ENCODE peak calls at places on chromosomes 1 and 21, in nine cellular contexts. I is mammary epithelial cell; Q is uterus; N is aorta; D is CD8-positive, alpha-beta memory T cell; U is Caco-2; E is naive thymus-derived CD4-positive, alpha-beta T cell; S is Panc1; G is effector memory CD4-positive, alpha-beta T cell. V is an unnamed sample.

GRCh38 chr21:38244885-38245869 is 11.6 kb upstream of the KCNJ15 start:
- DNase-seq in S (no peak), G (no peak), D (peak; percentile 31), E (peak; percentile 57), U (no peak), N (no peak), I (peak; percentile 99), Q (no peak), V (peak; percentile 94)

GRCh38 chr1:203320546-203321272 is 15.4 kb downstream of the BTG2 start:
- DNase-seq in S (no peak), G (peak; percentile 68), U (no peak), N (peak; percentile 66), Q (no peak), D (peak; percentile 85), E (peak; percentile 78), I (peak; percentile 51), V (no peak)

GRCh38 chr1:27994060-27994459 is 34.3 kb downstream of the XKR8 start:
- DNase-seq in G (no peak), E (no peak), I (no peak), U (no peak), Q (no peak), S (no peak), N (no peak), D (no peak), V (no peak)

GRCh38 chr1:245345191-245345884 is 190.6 kb downstream of the KIF26B start:
- DNase-seq in N (no peak), E (no peak), Q (no peak), S (no peak), U (no peak), G (no peak), D (no peak), I (no peak), V (no peak)

GRCh38 chr1:27526569-27527222 is 36.7 kb upstream of the WASF2 start:
- DNase-seq in Q (no peak), S (no peak), G (no peak), I (peak; percentile 55), U (no peak), D (no peak), N (no peak), E (no peak), V (no peak)

GRCh38 chr1:219529116-219529515 is 83.8 kb downstream of the ZC3H11B start:
- DNase-seq in U (no peak), Q (no peak), G (no peak), D (no peak), S (no peak), E (no peak), I (no peak), N (no peak), V (no peak)

GRCh38 chr1:28370220-28371010 is 875 bp downstream of the PHACTR4 start:
- DNase-seq in N (no peak), G (peak; percentile 2), Q (peak; percentile 21), I (no peak), U (no peak), D (no peak), E (no peak), S (no peak), V (peak; percentile 55)

GRCh38 chr1:94239796-94240195 is 2.4 kb upstream of the ARHGAP29 start:
- DNase-seq in N (no peak), G (no peak), D (no peak), E (no peak), S (no peak), I (peak; percentile 36), U (no peak), Q (no peak), V (no peak)

GRCh38 chr1:174258148-174258550 is 98.8 kb downstream of the RABGAP1L start:
- DNase-seq in U (peak; percentile 52), Q (no peak), E (peak; percentile 46), G (peak; percentile 19), N (no peak), D (peak; percentile 11), S (peak; percentile 8), I (peak; percentile 17), V (no peak)

GRCh38 chr1:227654431-227654830 is 80.7 kb downstream of the JMJD4 start:
- DNase-seq in I (no peak), S (no peak), G (no peak), E (no peak), N (no peak), U (no peak), Q (no peak), D (no peak), V (no peak)

GRCh38 chr1:227654858-227655752 is 80.0 kb downstream of the JMJD4 start:
- DNase-seq in I (no peak), G (no peak), E (no peak), D (no peak), U (no peak), S (no peak), N (no peak), Q (no peak), V (peak; percentile 7)
- H3K9me3 ChIP-seq in I (peaks cover 65% of the 10 kb centered on the region), G (peaks cover 72% of the 10 kb centered on the region), E (peaks cover 46% of the 10 kb centered on the region), D (peaks cover 64% of the 10 kb centered on the region), U (peaks cover 92% of the 10 kb centered on the region), S (peaks cover 100% of the 10 kb centered on the region), N (peaks cover 13% of the 10 kb centered on the region), Q (peaks cover 21% of the 10 kb centered on the region), V (peaks cover 39% of the 10 kb centered on the region)

DNA sequence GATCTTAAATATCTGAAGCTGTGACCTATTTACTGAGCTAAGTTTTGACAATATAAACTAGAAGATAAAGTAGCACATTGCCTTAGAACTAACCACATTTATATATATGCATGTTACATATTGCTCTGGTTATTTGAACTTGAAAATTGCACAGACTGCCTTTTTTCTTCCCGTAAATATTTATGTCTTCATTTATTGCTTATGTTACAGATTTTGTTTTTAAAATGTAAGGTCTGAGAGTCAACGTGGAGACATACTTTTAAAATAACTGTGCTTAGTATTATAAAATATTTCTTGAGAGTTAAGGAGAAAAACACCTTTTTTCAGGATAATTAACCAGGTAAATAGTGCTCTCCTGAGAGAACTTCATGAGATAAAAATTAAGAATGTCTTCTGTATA is 3.1 kb downstream of the RPS6KC1 start:
- DNase-seq in D (no peak), U (no peak), Q (no peak), G (no peak), E (no peak), S (no peak), N (no peak), I (no peak), V (no peak)
- H3K4me1 ChIP-seq in D (peaks cover 16% of the 10 kb centered on the region), U (peaks cover 18% of the 10 kb centered on the region), Q (no peaks in the 10 kb centered on the region), G (peaks cover 5% of the 10 kb centered on the region), E (peaks cover 3% of the 10 kb centered on the region), S (peaks cover 5% of the 10 kb centered on the region), N (no peaks in the 10 kb centered on the region), I (peaks cover 18% of the 10 kb centered on the region), V (peaks cover 4% of the 10 kb centered on the region)

GRCh38 chr1:82483146-82483545 is 682.4 kb downstream of the ADGRL2 start:
- DNase-seq in G (no peak), U (no peak), Q (no peak), S (no peak), N (no peak), I (no peak), D (no peak), E (no peak), V (no peak)

GRCh38 chr1:82487778-82488177 is 687.0 kb downstream of the ADGRL2 start:
- DNase-seq in D (no peak), U (no peak), I (no peak), E (no peak), N (no peak), Q (no peak), S (no peak), G (no peak), V (no peak)

GRCh38 chr1:82485591-82486369 is 685.0 kb downstream of the ADGRL2 start:
- DNase-seq in I (peak; percentile 39), U (no peak), Q (peak; percentile 37), G (no peak), N (peak; percentile 68), E (no peak), S (no peak), D (no peak), V (no peak)

GRCh38 chr1:82491301-82491986 is 690.7 kb downstream of the ADGRL2 start:
- DNase-seq in Q (peak; percentile 40), E (no peak), G (no peak), D (no peak), N (no peak), I (peak; percentile 3), S (no peak), U (no peak), V (no peak)

GRCh38 chr1:82486969-82487368 is 686.2 kb downstream of the ADGRL2 start:
- DNase-seq in I (peak; percentile 38), D (no peak), N (no peak), S (no peak), U (no peak), G (no peak), Q (no peak), E (no peak), V (no peak)
- H3K9me3 ChIP-seq in I (no peaks in the 10 kb centered on the region), D (no peaks in the 10 kb centered on the region), N (no peaks in the 10 kb centered on the region), S (no peaks in the 10 kb centered on the region), U (no peaks in the 10 kb centered on the region), G (no peaks in the 10 kb centered on the region), Q (no peaks in the 10 kb centered on the region), E (no peaks in the 10 kb centered on the region), V (no peaks in the 10 kb centered on the region)

GRCh38 chr1:153395136-153395685 is 4.3 kb upstream of the S100A8 start:
- DNase-seq in D (no peak), S (no peak), G (no peak), I (peak; percentile 79), N (no peak), Q (no peak), E (no peak), U (no peak), V (no peak)

GRCh38 chr1:153397924-153398651 is 7.2 kb upstream of the S100A8 start:
- DNase-seq in U (no peak), E (no peak), N (no peak), I (no peak), Q (no peak), S (no peak), D (no peak), G (no peak), V (no peak)

GRCh38 chr1:153396461-153396860 is 5.6 kb upstream of the S100A8 start:
- DNase-seq in G (no peak), U (no peak), S (no peak), E (no peak), D (no peak), Q (no peak), N (no peak), I (no peak), V (no peak)

GRCh38 chr1:153395776-153396175 is 4.9 kb upstream of the S100A8 start:
- DNase-seq in D (no peak), I (no peak), S (no peak), N (no peak), Q (no peak), G (no peak), U (no peak), E (no peak), V (no peak)

DNA sequence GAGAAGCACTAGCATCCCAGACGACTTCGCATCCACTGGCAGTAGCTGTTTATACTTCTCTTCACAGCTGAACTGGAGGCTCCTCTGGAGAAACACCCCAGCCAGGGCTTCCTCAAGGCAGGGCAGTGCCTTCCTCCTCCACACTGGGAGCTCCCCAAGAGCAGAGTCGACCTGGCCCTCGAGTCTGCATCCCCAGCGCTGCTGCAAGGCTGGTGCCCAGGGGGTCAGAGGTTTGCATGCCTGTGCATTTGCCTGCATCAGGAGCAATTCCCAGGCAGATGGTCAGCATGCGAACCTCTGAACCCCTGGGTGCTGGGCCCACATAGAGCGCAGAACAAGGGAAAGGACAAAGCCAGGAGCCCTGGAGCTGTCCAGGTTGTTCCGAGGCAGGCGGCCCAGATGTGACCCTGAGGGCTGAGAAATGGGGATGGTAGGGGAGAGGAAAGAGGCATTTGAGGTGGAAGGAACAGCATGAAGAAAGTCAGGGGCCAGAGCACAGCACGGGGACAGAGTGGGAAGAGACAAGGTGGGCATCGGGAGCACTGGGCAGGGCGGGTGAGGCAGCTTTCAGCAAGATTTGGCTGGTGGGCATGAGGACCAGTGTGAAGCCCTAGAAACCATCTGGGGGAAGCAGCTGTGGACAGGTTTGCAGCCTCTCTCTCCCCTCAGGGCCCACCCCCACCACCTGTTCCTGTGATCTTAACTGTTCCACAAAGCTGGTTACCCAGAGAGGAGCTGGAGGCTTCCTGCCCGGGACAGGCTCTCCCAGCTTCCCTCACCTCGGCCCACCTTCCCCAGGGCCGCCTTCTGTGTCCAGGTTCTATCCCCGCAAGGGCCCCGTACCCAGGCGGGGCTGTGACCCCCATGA is 6.4 kb upstream of the S100A8 start:
- DNase-seq in U (no peak), D (no peak), E (no peak), I (no peak), G (no peak), Q (no peak), N (no peak), S (no peak), V (no peak)
- H3K4me1 ChIP-seq in U (no peaks in the 10 kb centered on the region), D (no peaks in the 10 kb centered on the region), E (no peaks in the 10 kb centered on the region), I (peaks cover 13% of the 10 kb centered on the region), G (no peaks in the 10 kb centered on the region), Q (no peaks in the 10 kb centered on the region), N (no peaks in the 10 kb centered on the region), S (no peaks in the 10 kb centered on the region), V (no peaks in the 10 kb centered on the region)

V was measured in SJSA1.